ENCODE peak calls at places on chromosomes 1 and 21, in eight cellular contexts. L is activated CD4-positive, alpha-beta T cell treated with anti-CD3 and anti-CD28 coated beads, Interleukin-2, amount 10 ng/mL, durations not matched to agents 7 days and 5 days; N is fibroblast of mammary gland; K is GM13977; J is breast epithelium; E is GM23338; R is activated T-cell treated with anti-CD3 and anti-CD28 coated beads, Interleukin-2, amount 50 U/mL, for 72 hours; D is nephron progenitor cell. P is an unnamed sample.

GRCh38 chr1:65724151-65724550 is 68.5 kb upstream of the PDE4B start:
- DNase-seq in L (no peak), N (no peak), K (no peak), J (no peak), E (no peak), R (no peak), D (no peak), P (no peak)

GRCh38 chr1:86965012-86965826 is 50.8 kb downstream of the HS2ST1 start:
- DNase-seq in L (peak; percentile 21), N (peak; percentile 55), K (no peak), J (no peak), E (peak; percentile 71), R (peak; percentile 4), D (no peak), P (peak; percentile 73)

GRCh38 chr21:34801519-34802132 is 132.8 kb downstream of the CLIC6 start:
- DNase-seq in L (peak; percentile 21), N (peak; percentile 46), K (peak; percentile 65), J (no peak), E (peak; percentile 76), R (peak; percentile 10), D (peak; percentile 33), P (peak; percentile 44)

GRCh38 chr1:15735304-15736034 is 589 bp upstream of the SLC25A34 start:
- DNase-seq in L (no peak), N (no peak), K (no peak), J (no peak), E (no peak), R (no peak), D (no peak), P (no peak)

GRCh38 chr1:208029381-208030319 is 118.7 kb upstream of the CD34 start:
- DNase-seq in L (no peak), N (peak; percentile 77), K (no peak), J (no peak), E (no peak), R (no peak), D (no peak), P (peak; percentile 80)

GRCh38 chr21:14673649-14674048 is 127.5 kb upstream of the SAMSN1 start:
- DNase-seq in L (no peak), N (no peak), K (no peak), J (no peak), E (no peak), R (no peak), D (no peak), P (no peak)

GRCh38 chr1:93746423-93746822 is 64.8 kb upstream of the BCAR3 start:
- DNase-seq in L (no peak), N (no peak), K (no peak), J (no peak), E (no peak), R (no peak), D (no peak), P (no peak)

GRCh38 chr21:42037943-42038342 is 27.8 kb upstream of the ZBTB21 start:
- DNase-seq in L (no peak), N (no peak), K (no peak), J (no peak), E (no peak), R (no peak), D (no peak), P (no peak)

GRCh38 chr1:226002667-226003501 is 3.7 kb upstream of the SDE2 start:
- DNase-seq in L (peak; percentile 17), N (peak; percentile 49), K (no peak), J (peak; percentile 83), E (peak; percentile 97), R (peak; percentile 24), D (peak; percentile 52), P (peak; percentile 73)

P was measured in fibroblast of pulmonary artery.